ENCODE peak calls at places on chromosomes 11 and 22, in four cellular contexts. D is AG08396, I is NCI-H2029, R is colonic mucosa. L is an unnamed sample.
A peak's percentile ranks its signal among the peaks of the same experiment; 100 is the strongest.

GRCh38 chr11:60866911-60867870 is at the start of gene ZP1:
- DNase-seq in D (no peak), I (peak; percentile 92), R (no peak), L (peak; percentile 3)

GRCh38 chr11:76719686-76720085 is 49.1 kb upstream of the LRRC32 start:
- DNase-seq in D (no peak), I (no peak), R (no peak), L (no peak)

GRCh38 chr11:117684731-117685130 is 112.3 kb downstream of the DSCAML1 start:
- DNase-seq in D (no peak), I (no peak), R (no peak), L (no peak)

GRCh38 chr11:82191690-82192089 is 542.0 kb downstream of the FAM181B start:
- DNase-seq in D (no peak), I (no peak), R (no peak), L (no peak)

GRCh38 chr11:113873241-113873626 is 2.1 kb downstream of the USP28 start:
- DNase-seq in D (peak; percentile 19), I (no peak), R (no peak), L (no peak)

GRCh38 chr22:39463931-39464390 is 7.1 kb downstream of the MGAT3 start:
- DNase-seq in D (peak; percentile 26), I (no peak), R (no peak), L (no peak)

GRCh38 chr11:104352036-104352435 is 188.1 kb upstream of the PDGFD start:
- DNase-seq in D (no peak), I (no peak), R (no peak), L (no peak)

GRCh38 chr11:36148701-36149100 is 140.5 kb downstream of the COMMD9 start:
- DNase-seq in D (no peak), I (no peak), R (no peak), L (no peak)

GRCh38 chr22:25417792-25418191 is 146.7 kb upstream of the GRK3 start:
- DNase-seq in D (no peak), I (no peak), R (no peak), L (no peak)

GRCh38 chr11:104333977-104334376 is 170.0 kb upstream of the PDGFD start:
- DNase-seq in D (no peak), I (no peak), R (no peak), L (peak; percentile 8)

GRCh38 chr11:46513934-46514342 is 79.9 kb downstream of the AMBRA1 start:
- DNase-seq in D (no peak), I (peak; percentile 59), R (no peak), L (peak; percentile 39)

GRCh38 chr11:12200359-12201015 is 90.1 kb downstream of the MICAL2 start:
- DNase-seq in D (peak; percentile 39), I (no peak), R (no peak), L (no peak)

GRCh38 chr11:111120221-111120620 is 125.3 kb upstream of the POU2AF2 start:
- DNase-seq in D (no peak), I (no peak), R (no peak), L (no peak)

GRCh38 chr11:84291996-84292395 is 1005.8 kb upstream of the CCDC90B start:
- DNase-seq in D (no peak), I (no peak), R (no peak), L (no peak)

GRCh38 chr11:9859491-9860305 is 195.8 kb downstream of the SWAP70 start:
- DNase-seq in D (no peak), I (no peak), R (no peak), L (no peak)

GRCh38 chr11:117390743-117391142 is 63.1 kb downstream of the CEP164 start:
- DNase-seq in D (no peak), I (no peak), R (no peak), L (no peak)

GRCh38 chr11:1843098-1843473 is 4.3 kb downstream of the TNNI2 start:
- DNase-seq in D (no peak), I (no peak), R (no peak), L (no peak)

GRCh38 chr11:75112200-75112599 is 15.5 kb upstream of the OR2AT4 start:
- DNase-seq in D (no peak), I (no peak), R (no peak), L (no peak)

GRCh38 chr11:30328676-30329075 is 5.8 kb downstream of the ARL14EP start:
- DNase-seq in D (peak; percentile 9), I (no peak), R (no peak), L (no peak)

GRCh38 chr11:47407746-47408590 is at the start of gene SLC39A13:
- DNase-seq in D (peak; percentile 98), I (peak; percentile 87), R (peak; percentile 93), L (peak; percentile 94)

GRCh38 chr11:67054851-67055523 is 1.7 kb upstream of the RHOD start:
- DNase-seq in D (peak; percentile 84), I (peak; percentile 55), R (peak; percentile 85), L (peak; percentile 76)

GRCh38 chr11:47361419-47361818 is 8.9 kb upstream of the MYBPC3 start:
- DNase-seq in D (no peak), I (no peak), R (no peak), L (no peak)

GRCh38 chr11:117366183-117366582 is 38.5 kb downstream of the CEP164 start:
- DNase-seq in D (no peak), I (no peak), R (no peak), L (no peak)

GRCh38 chr11:68373189-68373809 is 60.9 kb downstream of the LRP5 start:
- DNase-seq in D (peak; percentile 81), I (no peak), R (no peak), L (no peak)

GRCh38 chr11:130436171-130436570 is 7.8 kb upstream of the ADAMTS8 start:
- DNase-seq in D (no peak), I (no peak), R (no peak), L (no peak)

GRCh38 chr22:37431811-37432707 is 4.8 kb upstream of the ELFN2 start:
- DNase-seq in D (peak; percentile 87), I (no peak), R (no peak), L (no peak)

GRCh38 chr11:122642472-122642922 is 13.0 kb upstream of the UBASH3B start:
- DNase-seq in D (peak; percentile 69), I (no peak), R (no peak), L (no peak)

GRCh38 chr11:102120006-102120405 is 9.8 kb downstream of the YAP1 start:
- DNase-seq in D (no peak), I (no peak), R (no peak), L (no peak)

GRCh38 chr11:7591107-7591894 is 77.5 kb downstream of the PPFIBP2 start:
- DNase-seq in D (no peak), I (no peak), R (no peak), L (no peak)

GRCh38 chr11:71164186-71164585 is 88.2 kb downstream of the SHANK2 start:
- DNase-seq in D (no peak), I (no peak), R (no peak), L (no peak)

GRCh38 chr11:131889760-131890620 is 519.6 kb downstream of the NTM start:
- DNase-seq in D (no peak), I (no peak), R (no peak), L (no peak)

GRCh38 chr11:111718436-111719325 is 47.5 kb downstream of the PPP2R1B start:
- DNase-seq in D (peak; percentile 49), I (no peak), R (peak; percentile 72), L (peak; percentile 68)

GRCh38 chr11:112339566-112339965 is 78.9 kb upstream of the PLET1 start:
- DNase-seq in D (no peak), I (no peak), R (no peak), L (no peak)

GRCh38 chr11:10898763-10899541 is 41.1 kb upstream of the ZBED5 start:
- DNase-seq in D (peak; percentile 20), I (no peak), R (no peak), L (peak; percentile 43)

GRCh38 chr11:29024386-29024785 is 916.2 kb downstream of the METTL15 start:
- DNase-seq in D (no peak), I (no peak), R (no peak), L (no peak)

GRCh38 chr11:12109591-12110196 is 696 bp upstream of the MICAL2 start:
- DNase-seq in D (no peak), I (no peak), R (no peak), L (no peak)

GRCh38 chr22:17920145-17920605 is 104.2 kb downstream of the MICAL3 start:
- DNase-seq in D (no peak), I (peak; percentile 57), R (peak; percentile 79), L (peak; percentile 81)

GRCh38 chr11:77146261-77147035 is 18.4 kb downstream of the MYO7A start:
- DNase-seq in D (no peak), I (no peak), R (no peak), L (no peak)

GRCh38 chr11:128411812-128412211 is 175.5 kb downstream of the ETS1 start:
- DNase-seq in D (no peak), I (no peak), R (no peak), L (no peak)

L was measured in left colon.